ENCODE peak calls at places on chromosomes 11 and 22, in five cellular contexts. Z is MCF 10A, G is psoas muscle, A is astrocyte of the spinal cord, B is AG04450. W is an unnamed sample.

GRCh38 chr11:126197277-126197939 is 14.0 kb downstream of the RPUSD4 start:
- DNase-seq in Z (no peak), G (peak; percentile 54), A (peak; percentile 10), B (peak; percentile 39), W (no peak)

GRCh38 chr11:130705670-130706421 is 210.4 kb downstream of the SNX19 start:
- DNase-seq in Z (no peak), G (no peak), A (no peak), B (no peak), W (no peak)

GRCh38 chr11:63919267-63920125 is 2.5 kb upstream of the RCOR2 start:
- DNase-seq in Z (no peak), G (peak; percentile 39), A (peak; percentile 37), B (no peak), W (no peak)

GRCh38 chr11:117300301-117300700 is 9.2 kb downstream of the BACE1-AS start:
- DNase-seq in Z (no peak), G (peak; percentile 21), A (peak; percentile 60), B (peak; percentile 10), W (no peak)

GRCh38 chr22:29799217-29799680 is 32.1 kb downstream of the UQCR10 start:
- DNase-seq in Z (peak; percentile 95), G (peak; percentile 94), A (peak; percentile 85), B (peak; percentile 86), W (no peak)

GRCh38 chr11:95674669-95675358 is 114.8 kb downstream of the FAM76B start:
- DNase-seq in Z (no peak), G (no peak), A (no peak), B (no peak), W (no peak)

GRCh38 chr22:24423519-24424000 is 3.8 kb upstream of the ADORA2A start:
- DNase-seq in Z (peak; percentile 30), G (peak; percentile 66), A (no peak), B (no peak), W (peak; percentile 79)

GRCh38 chr11:24064309-24064903 is 432.4 kb upstream of the LUZP2 start:
- DNase-seq in Z (no peak), G (no peak), A (peak; percentile 54), B (no peak), W (no peak)

GRCh38 chr11:88266919-88267318 is 70.6 kb downstream of the CTSC start:
- DNase-seq in Z (no peak), G (no peak), A (no peak), B (no peak), W (no peak)

GRCh38 chr11:119361056-119361787 is 14.7 kb upstream of the MFRP start:
- DNase-seq in Z (peak; percentile 99), G (peak; percentile 82), A (peak; percentile 37), B (peak; percentile 55), W (no peak)

GRCh38 chr11:117820516-117820915 is 4.0 kb downstream of the FXYD2 start:
- DNase-seq in Z (no peak), G (no peak), A (no peak), B (no peak), W (no peak)

GRCh38 chr11:95450547-95451123 is 219.6 kb upstream of the SESN3 start:
- DNase-seq in Z (no peak), G (no peak), A (peak; percentile 64), B (no peak), W (no peak)

GRCh38 chr11:99739464-99740089 is 718.8 kb downstream of the CNTN5 start:
- DNase-seq in Z (peak; percentile 47), G (no peak), A (peak; percentile 72), B (peak; percentile 3), W (peak; percentile 40)
- TF ChIP-seq CTCF in Z (peak; percentile 55), G (peak; percentile 54), A (peak; percentile 56), B (peak; percentile 71), W (peak; percentile 79)

GRCh38 chr11:8247312-8247711 is 16.4 kb downstream of the LMO1 start:
- DNase-seq in Z (peak; percentile 41), G (no peak), A (no peak), B (no peak), W (no peak)
- TF ChIP-seq CTCF in Z (peak; percentile 54), G (peak; percentile 69), A (peak; percentile 43), B (peak; percentile 41), W (peak; percentile 53)

DNA sequence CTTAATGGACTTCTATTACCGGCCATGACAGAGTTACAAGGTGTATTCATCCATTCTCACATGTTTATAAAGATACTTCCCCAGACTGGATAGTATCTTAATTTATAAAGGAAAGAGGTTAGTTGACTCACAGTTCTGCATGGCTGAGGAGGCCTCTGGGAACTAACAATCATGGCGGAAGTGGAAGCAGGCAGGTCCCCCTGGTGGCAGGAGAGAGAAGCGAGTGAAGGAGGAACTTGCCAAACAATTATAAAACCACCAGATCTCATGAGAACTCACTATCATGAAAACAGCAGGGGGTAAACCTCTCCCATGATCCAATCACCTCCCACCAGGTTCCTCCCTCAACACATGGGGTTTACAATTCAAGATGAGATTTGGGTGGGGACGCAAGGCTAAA is 170.0 kb upstream of the PDGFD start:
- DNase-seq in Z (peak; percentile 4), G (no peak), A (no peak), B (no peak), W (peak; percentile 12)
- TF ChIP-seq CTCF in Z (peak; percentile 20), G (no peak), A (peak; percentile 23), B (peak; percentile 37), W (peak; percentile 58)

DNA sequence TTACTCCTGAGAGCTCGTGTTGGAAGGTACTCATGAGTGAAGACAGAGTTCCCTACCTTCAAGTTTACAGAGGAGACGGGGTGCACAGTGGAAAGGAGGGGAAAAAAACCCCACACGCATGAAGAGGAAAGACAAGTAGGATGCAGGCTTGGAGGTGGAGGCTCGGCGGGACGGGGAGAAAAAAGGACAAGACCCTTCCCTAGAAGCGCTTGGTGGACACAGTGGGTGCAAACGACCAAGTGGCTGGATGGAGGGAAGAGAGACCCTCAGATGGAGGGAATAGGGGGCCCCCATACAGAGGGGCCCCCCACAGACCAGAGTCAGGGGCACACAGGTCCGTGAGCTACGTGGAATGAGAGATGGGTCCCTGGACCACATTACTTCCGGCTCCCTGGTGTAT is 380.1 kb downstream of the SHANK2 start:
- DNase-seq in Z (no peak), G (no peak), A (no peak), B (no peak), W (no peak)
- TF ChIP-seq CTCF in Z (no peak), G (no peak), A (no peak), B (no peak), W (no peak)

GRCh38 chr11:16818284-16818683 is 79.8 kb downstream of the C11orf58 start:
- DNase-seq in Z (no peak), G (no peak), A (peak; percentile 46), B (no peak), W (no peak)
- TF ChIP-seq CTCF in Z (no peak), G (no peak), A (peak; percentile 20), B (no peak), W (no peak)

DNA sequence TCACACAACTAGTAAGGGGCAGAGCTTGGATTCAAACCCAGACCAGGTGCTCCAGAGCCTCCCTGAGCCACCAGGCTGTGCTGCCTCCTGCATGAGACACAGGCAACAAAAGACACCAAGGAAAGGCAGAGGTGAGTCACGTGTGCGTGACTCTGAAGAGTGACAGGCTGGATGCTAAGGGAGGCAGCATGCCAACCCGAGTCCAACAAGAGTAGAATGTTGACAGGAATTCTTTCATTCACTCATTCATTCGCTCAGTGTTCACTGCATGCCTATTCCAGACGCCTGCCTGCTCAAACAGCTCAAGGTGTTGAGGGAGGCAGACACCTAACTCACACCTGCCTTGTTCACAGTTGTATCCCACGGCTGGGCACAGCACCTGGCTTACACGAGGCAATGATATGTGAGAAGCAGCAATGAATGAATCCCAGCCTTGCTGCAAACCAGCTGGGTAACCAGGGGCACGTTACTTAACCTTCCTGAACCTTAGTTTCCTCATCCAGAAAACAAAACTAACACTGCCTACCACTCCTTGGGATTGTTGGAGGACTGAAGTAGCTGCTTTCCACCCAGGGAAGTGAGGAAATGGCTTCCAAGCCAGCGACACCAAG is 73.8 kb upstream of the ARFGAP3 start:
- DNase-seq in Z (peak; percentile 83), G (peak; percentile 39), A (no peak), B (no peak), W (no peak)
- TF ChIP-seq CTCF in Z (peak; percentile 16), G (peak; percentile 10), A (peak; percentile 4), B (no peak), W (no peak)

DNA sequence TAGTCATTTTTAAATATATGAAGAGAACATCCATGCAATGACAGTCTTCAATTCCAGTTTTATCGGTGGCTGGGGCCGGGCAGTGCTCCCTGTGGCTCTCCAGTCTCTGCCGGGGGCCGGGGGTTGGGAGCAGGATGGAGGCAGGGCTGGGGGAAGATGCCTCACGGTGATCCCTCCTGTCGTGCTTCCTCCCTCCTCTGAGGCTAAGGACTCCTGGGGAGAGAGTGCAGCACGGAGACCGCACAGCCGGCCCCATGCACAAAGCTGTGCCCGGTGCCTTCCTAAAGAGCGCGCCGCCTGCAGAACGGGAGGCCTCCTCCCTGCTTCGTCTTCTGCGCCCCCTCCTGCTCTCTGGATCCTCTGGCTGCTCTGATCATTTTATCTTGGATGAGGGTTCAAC is 20.5 kb downstream of the GAL start:
- DNase-seq in Z (no peak), G (no peak), A (peak; percentile 2), B (no peak), W (no peak)
- TF ChIP-seq CTCF in Z (no peak), G (no peak), A (no peak), B (no peak), W (no peak)